ENCODE peak calls at places on chromosomes 1 and 21, in seven cellular contexts. L is midbrain, Z is HFF-Myc, E is astrocyte of the spinal cord, J is SJSA1, W is GM03348, K is occipital lobe. U is an unnamed sample.

GRCh38 chr1:153627797-153628626 is at the start of gene S100A1:
- DNase-seq in L (peak), Z (no peak), E (no peak), J (no peak), W (no peak), K (peak), U (no peak)

GRCh38 chr1:185279571-185279970 is 37.5 kb downstream of the IVNS1ABP start:
- DNase-seq in L (no peak), Z (peak), E (peak), J (no peak), W (peak), K (no peak), U (no peak)

GRCh38 chr1:17194981-17195528 is 9.9 kb upstream of the PADI1 start:
- DNase-seq in L (no peak), Z (no peak), E (no peak), J (no peak), W (no peak), K (no peak), U (no peak)

GRCh38 chr1:145891143-145891542 is 5.5 kb upstream of the ANKRD35 start:
- DNase-seq in L (no peak), Z (no peak), E (peak), J (peak), W (peak), K (no peak), U (no peak)

GRCh38 chr1:91098299-91098901 is 76.6 kb upstream of the ZNF644 start:
- DNase-seq in L (no peak), Z (no peak), E (no peak), J (peak), W (no peak), K (no peak), U (no peak)

GRCh38 chr1:64956733-64957441 is 9.5 kb downstream of the JAK1 start:
- DNase-seq in L (peak), Z (no peak), E (no peak), J (no peak), W (no peak), K (no peak), U (peak)

GRCh38 chr1:41533016-41533730 is 48.7 kb upstream of the EDN2 start:
- DNase-seq in L (no peak), Z (no peak), E (no peak), J (no peak), W (no peak), K (no peak), U (no peak)

GRCh38 chr1:204419064-204419403 is 7.4 kb upstream of the PPP1R15B start:
- DNase-seq in L (no peak), Z (no peak), E (no peak), J (no peak), W (no peak), K (no peak), U (no peak)

GRCh38 chr21:15514073-15514946 is 215.5 kb upstream of the USP25 start:
- DNase-seq in L (no peak), Z (no peak), E (no peak), J (no peak), W (no peak), K (no peak), U (peak)

GRCh38 chr1:206710457-206710823 is 25.7 kb downstream of the MAPKAPK2 start:
- DNase-seq in L (no peak), Z (no peak), E (no peak), J (no peak), W (no peak), K (no peak), U (no peak)

U was measured in activated CD8-positive, alpha-beta T cell treated with anti-CD3 and anti-CD28 coated beads, Interleukin-2, amount 10 ng/mL, durations not matched to agents 7 days and 5 days.